ENCODE peak calls at places on chromosome 4, in seven cellular contexts. R is germinal center; D is stomach; V is naive thymus-derived CD8-positive, alpha-beta T cell; P is activated naive CD4-positive, alpha-beta T cell treated with anti-CD3 and anti-CD28 coated beads, Interleukin-2, amount 50 U/mL, for 72 hours; Y is CD4-positive, alpha-beta T cell; I is activated T-cell treated with anti-CD3 and anti-CD28 coated beads, Interleukin-2, amount 50 U/mL, for 48 hours. G is an unnamed sample.

GRCh38 chr4:118910221-118910620 is 21.6 kb downstream of the SYNPO2 start:
- DNase-seq in D (no peak), Y (no peak), I (no peak), P (no peak), V (no peak), R (no peak), G (no peak)

GRCh38 chr4:38531126-38531737 is 132.8 kb upstream of the KLF3 start:
- DNase-seq in P (no peak), D (no peak), R (no peak), I (no peak), V (no peak), Y (no peak), G (no peak)

GRCh38 chr4:30720021-30720655 is at the start of gene PCDH7:
- DNase-seq in R (no peak), I (peak), Y (no peak), P (no peak), D (peak), V (no peak), G (no peak)

GRCh38 chr4:52100062-52100461 is 49.0 kb downstream of the SPATA18 start:
- DNase-seq in P (no peak), V (no peak), D (no peak), Y (no peak), I (no peak), R (no peak), G (no peak)

GRCh38 chr4:76989391-76990061 is 40.0 kb downstream of the SEPTIN11 start:
- DNase-seq in R (no peak), V (peak), I (peak), Y (peak), D (no peak), P (peak), G (no peak)

GRCh38 chr4:61201562-61202099 is 1.5 kb downstream of the ADGRL3 start:
- DNase-seq in Y (no peak), D (no peak), P (no peak), R (no peak), I (no peak), V (no peak), G (no peak)

GRCh38 chr4:122583906-122584305 is 37.0 kb downstream of the IL21 start:
- DNase-seq in R (no peak), Y (no peak), P (no peak), I (no peak), V (no peak), D (no peak), G (no peak)

GRCh38 chr4:92045718-92046117 is 258.0 kb upstream of the GRID2 start:
- DNase-seq in V (no peak), D (no peak), Y (no peak), P (no peak), R (no peak), I (no peak), G (no peak)

G was measured in RPMI8226.